ENCODE peak calls at places on chromosome 1, in nine cellular contexts. H is chondrocyte; N is CD4-positive, alpha-beta T cell; W is ovary; B is kidney; R is BJ; A is fibroblast of pulmonary artery; K is osteocyte; E is choroid plexus epithelial cell. O is an unnamed sample.

GRCh38 chr1:240562111-240562590 is 49.8 kb downstream of the GREM2 start:
- DNase-seq in H (no peak), N (no peak), W (no peak), B (no peak), R (no peak), A (peak; percentile 7), K (no peak), E (peak; percentile 23), O (no peak)

GRCh38 chr1:181669209-181669608 is 185.9 kb downstream of the CACNA1E start:
- DNase-seq in H (no peak), N (no peak), W (no peak), B (no peak), R (no peak), A (no peak), K (no peak), E (no peak), O (no peak)

GRCh38 chr1:14184346-14184963 is 414.0 kb upstream of the KAZN start:
- DNase-seq in H (no peak), N (no peak), W (no peak), B (no peak), R (no peak), A (no peak), K (no peak), E (no peak), O (no peak)

GRCh38 chr1:214476958-214477870 is 74.2 kb downstream of the PTPN14 start:
- DNase-seq in H (no peak), N (no peak), W (no peak), B (no peak), R (peak; percentile 55), A (peak; percentile 81), K (no peak), E (peak; percentile 98), O (no peak)

GRCh38 chr1:21012937-21013336 is 163.8 kb downstream of the EIF4G3 start:
- DNase-seq in H (no peak), N (no peak), W (no peak), B (no peak), R (peak; percentile 28), A (peak; percentile 41), K (no peak), E (peak; percentile 69), O (no peak)

GRCh38 chr1:205710201-205711062 is 30.1 kb upstream of the SLC45A3 start:
- DNase-seq in H (no peak), N (no peak), W (no peak), B (no peak), R (no peak), A (no peak), K (no peak), E (no peak), O (no peak)

GRCh38 chr1:67869233-67869632 is 36.0 kb upstream of the GNG12 start:
- DNase-seq in H (no peak), N (no peak), W (no peak), B (no peak), R (no peak), A (no peak), K (no peak), E (no peak), O (no peak)

GRCh38 chr1:193308438-193308837 is 122.0 kb upstream of the B3GALT2 start:
- DNase-seq in H (no peak), N (no peak), W (no peak), B (no peak), R (no peak), A (peak; percentile 34), K (no peak), E (peak; percentile 26), O (no peak)

GRCh38 chr1:152159144-152159543 is at the start of gene RPTN:
- DNase-seq in H (no peak), N (no peak), W (no peak), B (no peak), R (no peak), A (no peak), K (no peak), E (no peak), O (no peak)

GRCh38 chr1:152164542-152165136 is 5.6 kb upstream of the RPTN start:
- DNase-seq in H (no peak), N (no peak), W (no peak), B (no peak), R (no peak), A (no peak), K (no peak), E (peak; percentile 56), O (no peak)

GRCh38 chr1:152160553-152160952 is 1.5 kb upstream of the RPTN start:
- DNase-seq in H (no peak), N (no peak), W (no peak), B (no peak), R (no peak), A (no peak), K (no peak), E (no peak), O (no peak)

GRCh38 chr1:152165291-152166077 is 6.5 kb upstream of the RPTN start:
- DNase-seq in H (no peak), N (no peak), W (no peak), B (no peak), R (no peak), A (no peak), K (no peak), E (no peak), O (no peak)

DNA sequence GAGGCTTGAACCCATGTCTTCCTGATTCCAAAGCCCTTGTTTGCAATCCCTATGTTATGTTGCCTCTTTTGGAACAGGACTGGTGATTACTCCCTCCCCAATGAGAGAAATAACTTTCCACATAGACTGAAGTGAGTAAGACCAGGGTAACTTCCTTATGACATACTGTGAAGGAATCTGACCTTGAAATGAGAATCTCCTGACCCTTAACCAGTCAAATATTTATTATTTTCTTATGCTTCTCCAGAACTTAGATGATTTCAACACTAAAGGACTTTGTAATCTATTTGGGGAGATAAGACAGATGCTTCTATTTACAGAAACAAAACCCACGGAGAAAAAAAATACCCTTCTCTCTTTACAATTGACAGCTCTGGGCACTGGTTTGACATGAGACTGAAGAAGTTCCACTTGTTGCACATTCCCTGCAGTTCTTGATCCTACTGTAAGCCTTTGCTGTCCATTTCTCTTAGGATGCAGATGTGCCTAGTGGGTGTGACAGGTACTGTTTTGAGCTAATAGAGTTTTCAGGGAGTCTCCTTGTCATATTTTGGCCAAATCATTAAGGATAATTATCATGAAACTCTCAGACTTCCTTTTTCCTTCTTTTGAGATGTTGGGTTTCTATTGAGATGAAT is 3.9 kb upstream of the RPTN start:
- DNase-seq in H (no peak), N (no peak), W (no peak), B (no peak), R (peak; percentile 91), A (peak; percentile 67), K (no peak), E (peak; percentile 98), O (no peak)
- TF ChIP-seq CTCF in H (no peak), N (no peak), W (no peak), B (no peak), R (no peak), A (no peak), K (no peak), E (no peak), O (no peak)

GRCh38 chr1:217910791-217911320 is 279.7 kb downstream of the SPATA17 start:
- DNase-seq in H (no peak), N (no peak), W (no peak), B (no peak), R (no peak), A (no peak), K (no peak), E (no peak), O (no peak)

GRCh38 chr1:217910205-217910604 is 279.1 kb downstream of the SPATA17 start:
- DNase-seq in H (no peak), N (no peak), W (no peak), B (no peak), R (no peak), A (no peak), K (no peak), E (no peak), O (no peak)

GRCh38 chr1:217907504-217907903 is 276.4 kb downstream of the SPATA17 start:
- DNase-seq in H (no peak), N (no peak), W (no peak), B (no peak), R (no peak), A (peak; percentile 15), K (no peak), E (peak; percentile 2), O (no peak)

GRCh38 chr1:217917277-217917887 is 286.2 kb downstream of the SPATA17 start:
- DNase-seq in H (no peak), N (no peak), W (no peak), B (peak; percentile 60), R (no peak), A (no peak), K (no peak), E (no peak), O (no peak)

DNA sequence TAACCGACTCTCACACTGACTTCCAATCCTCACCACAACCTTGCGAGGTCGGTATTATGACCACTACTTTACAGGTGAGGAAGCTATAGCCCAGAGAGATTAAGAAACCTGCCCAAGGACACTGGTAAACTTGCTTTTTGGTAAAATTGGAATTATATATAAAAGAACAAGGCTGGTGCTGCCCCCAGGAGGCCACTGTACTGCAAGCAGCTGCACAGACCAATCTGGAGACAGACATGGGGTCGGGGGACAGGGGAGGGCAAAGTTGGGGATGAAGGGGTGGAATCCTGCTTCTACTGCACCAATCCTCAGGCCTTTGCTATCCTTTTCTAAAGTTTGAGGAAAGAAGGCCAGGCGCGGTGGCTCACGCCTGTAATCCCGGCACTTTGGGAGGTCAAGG is 280.8 kb downstream of the SPATA17 start:
- DNase-seq in H (no peak), N (no peak), W (no peak), B (no peak), R (no peak), A (no peak), K (no peak), E (no peak), O (no peak)
- TF ChIP-seq CTCF in H (peak; percentile 25), N (no peak), W (no peak), B (no peak), R (no peak), A (no peak), K (no peak), E (no peak), O (peak; percentile 49)

DNA sequence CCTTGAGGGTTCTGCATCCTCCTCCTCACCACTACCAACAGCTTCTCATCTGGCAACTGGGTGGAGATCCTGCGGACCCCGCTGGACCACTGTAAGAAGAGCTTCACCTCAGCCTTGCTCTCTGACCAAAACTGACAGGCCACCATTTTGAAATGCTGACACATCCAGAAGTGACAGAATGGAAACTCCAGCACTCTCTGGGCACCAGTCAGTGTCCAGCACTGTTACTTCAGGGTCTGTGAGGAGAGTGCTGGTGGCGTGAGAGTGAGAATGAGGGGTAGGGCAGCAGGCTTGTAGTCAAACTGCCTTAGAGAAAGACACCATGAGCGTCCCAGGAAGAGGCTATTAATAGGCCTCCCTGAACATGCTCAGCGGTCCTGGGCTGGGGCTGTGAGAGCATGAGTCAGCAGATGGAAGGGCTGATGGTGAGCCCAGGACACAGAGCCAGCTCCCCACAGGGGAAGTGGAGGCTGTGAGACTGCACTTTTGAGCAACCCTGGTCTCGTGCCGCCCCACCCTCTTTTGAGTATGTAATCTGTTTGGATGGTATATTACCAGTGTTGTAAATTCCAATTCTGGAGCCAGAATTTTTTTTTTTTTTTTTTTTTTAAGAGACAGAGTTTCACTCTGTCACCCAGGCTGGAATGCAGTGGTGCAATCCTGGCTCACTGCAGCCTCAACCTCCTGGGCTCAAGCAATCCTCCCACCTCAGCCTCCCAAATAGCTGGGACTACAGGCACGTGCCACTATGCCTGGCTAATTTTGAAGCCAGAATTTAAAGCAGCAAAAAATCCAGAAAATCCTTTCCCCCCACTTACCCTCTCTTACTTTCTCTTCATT is 34.4 kb upstream of the SLC30A1 start:
- DNase-seq in H (no peak), N (no peak), W (peak; percentile 60), B (no peak), R (peak; percentile 92), A (peak; percentile 96), K (peak; percentile 90), E (peak; percentile 96), O (no peak)
- TF ChIP-seq CTCF in H (no peak), N (no peak), W (no peak), B (no peak), R (no peak), A (no peak), K (no peak), E (no peak), O (no peak)

GRCh38 chr1:86753700-86754099 is 49.3 kb downstream of the SH3GLB1 start:
- DNase-seq in H (no peak), N (no peak), W (no peak), B (no peak), R (no peak), A (no peak), K (no peak), E (peak; percentile 34), O (no peak)
- TF ChIP-seq CTCF in H (peak; percentile 32), N (no peak), W (no peak), B (no peak), R (no peak), A (peak; percentile 4), K (peak; percentile 26), E (peak; percentile 41), O (peak; percentile 34)